ENCODE peak calls at places on chromosomes 16 and 17, in six cellular contexts. D is psoas muscle, X is amniotic stem cell, M is HCEC 1CT, L is heart right ventricle, W is foreskin fibroblast. I is an unnamed sample.

GRCh38 chr17:45147102-45147580 is 1.1 kb upstream of the HEXIM1 start:
- DNase-seq in D (no peak), X (no peak), M (peak; percentile 67), L (peak; percentile 54), W (peak; percentile 82), I (no peak)

GRCh38 chr16:83928341-83929055 is 24.5 kb upstream of the OSGIN1 start:
- DNase-seq in D (peak; percentile 4), X (no peak), M (peak; percentile 38), L (no peak), W (peak; percentile 81), I (no peak)

GRCh38 chr16:29876578-29877249 is 13.7 kb upstream of the CDIPT start:
- DNase-seq in D (no peak), X (no peak), M (no peak), L (no peak), W (peak; percentile 30), I (no peak)

GRCh38 chr17:30093463-30094147 is 23.0 kb upstream of the NSRP1 start:
- DNase-seq in D (no peak), X (peak; percentile 2), M (peak; percentile 26), L (no peak), W (peak; percentile 80), I (no peak)

GRCh38 chr17:15955793-15956541 is 11.0 kb downstream of the ADORA2B start:
- DNase-seq in D (no peak), X (no peak), M (no peak), L (no peak), W (no peak), I (no peak)

GRCh38 chr17:9343513-9343912 is 232.1 kb downstream of the STX8 start:
- DNase-seq in D (no peak), X (no peak), M (no peak), L (no peak), W (no peak), I (no peak)

GRCh38 chr16:81347425-81347824 is 32.7 kb downstream of the GAN start:
- DNase-seq in D (no peak), X (no peak), M (no peak), L (no peak), W (no peak), I (no peak)

GRCh38 chr16:3101841-3102470 is 2.9 kb upstream of the ZSCAN10 start:
- DNase-seq in D (peak; percentile 26), X (no peak), M (no peak), L (no peak), W (no peak), I (no peak)

GRCh38 chr17:21125862-21126261 is 902 bp upstream of the DHRS7B start:
- DNase-seq in D (no peak), X (no peak), M (no peak), L (no peak), W (no peak), I (no peak)

GRCh38 chr17:1270210-1271019 is at the start of gene BHLHA9:
- DNase-seq in D (no peak), X (no peak), M (no peak), L (no peak), W (peak; percentile 39), I (no peak)